ENCODE peak calls at places on chromosomes 12 and 14, in five cellular contexts. W is breast epithelium, V is fibroblast of lung, E is IMR-90, B is right cardiac atrium. T is an unnamed sample. For H3K4me1, the result is how much of the 10 kb centered on the place peaks cover.

GRCh38 chr14:99245541-99246511 is 26.2 kb downstream of the BCL11B start:
- DNase-seq in W (no peak), V (no peak), E (no peak), B (no peak), T (peak)

GRCh38 chr12:115661103-115661502 is 616.4 kb downstream of the MED13L start:
- DNase-seq in W (no peak), V (peak), E (no peak), B (no peak), T (no peak)

GRCh38 chr14:49623387-49623786 is 2.8 kb downstream of the MGAT2 start:
- DNase-seq in W (no peak), V (no peak), E (no peak), B (no peak), T (no peak)

GRCh38 chr12:83763425-83763824 is 1076.7 kb downstream of the TMTC2 start:
- DNase-seq in W (no peak), V (no peak), E (no peak), B (no peak), T (no peak)

GRCh38 chr12:118059645-118060275 is 1.2 kb downstream of the WSB2 start:
- DNase-seq in W (no peak), V (peak), E (peak), B (no peak), T (peak)

GRCh38 chr12:27555316-27555715 is 31.3 kb downstream of the PPFIBP1 start:
- DNase-seq in W (no peak), V (peak), E (no peak), B (no peak), T (no peak)

GRCh38 chr12:29230800-29231560 is 81.9 kb downstream of the FAR2 start:
- DNase-seq in W (no peak), V (no peak), E (no peak), B (no peak), T (no peak)

GRCh38 chr12:115407723-115408122 is 723.7 kb upstream of the TBX3 start:
- DNase-seq in W (no peak), V (no peak), E (no peak), B (no peak), T (no peak)

GRCh38 chr14:55446127-55446736 is 5.8 kb upstream of the TBPL2 start:
- DNase-seq in W (no peak), V (peak), E (peak), B (no peak), T (peak)

GRCh38 chr12:53053223-53054111 is 3.6 kb downstream of the TNS2 start:
- DNase-seq in W (peak), V (no peak), E (no peak), B (peak), T (peak)

GRCh38 chr12:68812553-68813241 is 4.7 kb downstream of the MDM2 start:
- DNase-seq in W (no peak), V (no peak), E (no peak), B (no peak), T (no peak)

GRCh38 chr12:15883536-15883935 is 1.3 kb downstream of the STRAP start:
- DNase-seq in W (no peak), V (no peak), E (peak), B (no peak), T (no peak)

GRCh38 chr14:103817595-103817994 is 29.8 kb downstream of the PPP1R13B start:
- DNase-seq in W (no peak), V (no peak), E (no peak), B (no peak), T (no peak)

GRCh38 chr12:22275847-22276246 is 58.7 kb downstream of the ST8SIA1 start:
- DNase-seq in W (peak), V (peak), E (peak), B (peak), T (no peak)

GRCh38 chr14:55328317-55328716 is 57.1 kb downstream of the FBXO34 start:
- DNase-seq in W (no peak), V (no peak), E (peak), B (no peak), T (no peak)

GRCh38 chr14:80269338-80269935 is 58.1 kb upstream of the DIO2 start:
- DNase-seq in W (no peak), V (peak), E (peak), B (no peak), T (no peak)

GRCh38 chr14:81172881-81173280 is 47.9 kb downstream of the GTF2A1 start:
- DNase-seq in W (no peak), V (no peak), E (peak), B (no peak), T (no peak)

GRCh38 chr12:79370021-79370420 is 320.7 kb downstream of the PAWR start:
- DNase-seq in W (no peak), V (no peak), E (no peak), B (no peak), T (no peak)

GRCh38 chr14:90624228-90624627 is 192.0 kb downstream of the TTC7B start:
- DNase-seq in W (peak), V (no peak), E (peak), B (peak), T (no peak)

GRCh38 chr14:104723651-104724406 is at the start of gene ADSS1:
- DNase-seq in W (no peak), V (peak), E (no peak), B (peak), T (peak)

GRCh38 chr12:50641566-50641965 is 122.3 kb upstream of the ATF1 start:
- DNase-seq in W (no peak), V (no peak), E (no peak), B (no peak), T (no peak)

GRCh38 chr14:74936151-74936550 is 13.1 kb upstream of the RPS6KL1 start:
- DNase-seq in W (no peak), V (no peak), E (no peak), B (peak), T (no peak)

GRCh38 chr12:3921526-3921925 is 48.3 kb upstream of the PARP11 start:
- DNase-seq in W (no peak), V (no peak), E (no peak), B (no peak), T (no peak)

GRCh38 chr12:25130741-25131188 is 64.2 kb downstream of the DNAI7 start:
- DNase-seq in W (no peak), V (peak), E (peak), B (no peak), T (peak)

GRCh38 chr14:104985675-104986486 is at the start of gene CLBA1:
- DNase-seq in W (peak), V (peak), E (peak), B (peak), T (peak)

GRCh38 chr14:103232831-103233319 is 101.2 kb upstream of the EIF5 start:
- DNase-seq in W (no peak), V (no peak), E (no peak), B (no peak), T (no peak)

DNA sequence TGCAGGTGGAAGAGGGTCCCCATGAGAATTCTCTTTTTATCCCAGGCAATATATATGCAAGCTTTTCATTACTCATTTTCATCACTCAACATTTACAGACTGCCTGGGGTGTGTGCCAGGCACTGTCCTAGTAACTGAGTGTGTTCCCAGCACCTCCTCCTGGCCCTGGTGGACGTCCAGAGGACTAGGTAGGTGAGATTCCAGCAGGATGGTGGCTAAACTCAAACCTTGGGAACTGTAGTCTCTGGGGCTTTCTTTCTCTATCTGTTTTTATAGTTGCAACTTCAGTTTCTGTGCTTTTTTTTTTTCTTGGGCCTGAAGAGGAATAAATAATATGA is 63.8 kb downstream of the SUSD6 start:
- DNase-seq in W (no peak), V (no peak), E (no peak), B (peak), T (no peak)
- H3K4me1 ChIP-seq in W (under half), V (under half), E (under half), B (under half), T (under half)

GRCh38 chr12:108837680-108838079 is 19.7 kb downstream of the SSH1 start:
- DNase-seq in W (no peak), V (no peak), E (no peak), B (no peak), T (no peak)
- H3K4me1 ChIP-seq in W (under half), V (half or more), E (half or more), B (under half), T (under half)

DNA sequence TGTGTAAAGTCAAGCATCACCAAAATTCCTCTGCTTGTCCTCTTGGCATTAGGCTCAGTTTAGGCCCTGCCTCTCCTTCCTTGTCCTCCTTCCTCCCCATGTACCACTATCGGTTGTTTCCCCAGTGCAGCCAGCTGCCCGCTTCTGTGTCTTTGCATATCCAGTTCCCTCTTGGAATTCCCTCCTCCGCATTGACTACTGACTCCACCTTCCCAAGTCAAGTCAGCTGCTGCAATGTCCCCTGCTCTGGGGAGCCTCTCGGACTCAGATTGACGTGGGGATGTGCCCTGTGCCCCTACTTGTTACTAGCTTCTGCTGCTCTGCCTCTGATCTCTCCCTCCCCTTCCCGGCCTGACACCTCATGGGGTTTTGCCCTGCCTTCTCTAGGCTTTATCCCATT is 2.2 kb upstream of the CD9 start:
- DNase-seq in W (no peak), V (no peak), E (no peak), B (peak), T (no peak)
- H3K4me1 ChIP-seq in W (under half), V (under half), E (under half), B (under half), T (under half)

DNA sequence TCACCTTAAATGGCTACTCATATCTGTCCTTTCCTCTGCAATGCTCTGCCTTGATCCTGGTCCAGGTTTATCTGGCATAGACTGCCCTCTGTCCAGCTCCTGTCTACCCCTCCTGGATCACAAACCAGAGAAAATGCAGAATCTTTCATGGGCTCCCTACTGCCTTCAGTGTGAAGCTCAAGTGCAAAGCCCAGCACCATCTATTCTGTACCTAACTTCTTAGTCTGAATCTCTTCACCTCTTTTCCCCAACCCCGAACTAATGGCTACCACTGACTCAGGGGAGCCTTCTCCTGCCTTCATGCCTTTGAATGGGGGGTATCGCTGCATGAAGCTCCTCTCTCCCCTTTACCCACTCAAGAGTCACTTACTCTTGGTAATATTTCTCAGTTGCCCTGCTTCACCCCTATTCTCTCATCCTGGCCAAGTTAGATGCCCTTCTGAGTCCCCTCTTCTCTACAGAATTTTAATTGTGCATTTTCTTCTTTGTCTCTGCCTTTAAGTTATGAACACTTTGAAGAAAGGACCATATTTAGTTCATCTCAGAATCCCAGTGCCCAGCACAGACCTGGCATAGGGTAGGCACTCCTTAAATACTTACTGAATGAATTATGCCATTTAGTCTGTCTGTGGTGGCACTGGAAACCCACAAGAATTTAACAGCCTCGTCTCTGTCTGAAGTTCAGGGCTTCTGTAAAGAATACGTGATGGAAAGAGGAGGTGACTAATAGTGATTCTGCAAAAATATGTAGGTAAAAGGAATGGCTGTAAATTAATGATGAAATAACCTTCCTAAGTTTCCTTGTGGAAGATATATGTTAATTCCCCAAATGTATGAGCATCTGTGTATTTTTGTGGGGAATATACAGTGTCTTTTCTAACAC is 191.3 kb upstream of the AMIGO2 start:
- DNase-seq in W (no peak), V (peak), E (peak), B (no peak), T (no peak)
- H3K4me1 ChIP-seq in W (under half), V (under half), E (under half), B (under half), T (under half)